ENCODE peak calls at places on chromosomes 2 and 18, in nine cellular contexts. Y is NCI-H460, A is NT2/D1, L is AG08396, S is AG09309, M is ACHN, X is NCI-H2171, U is amniotic stem cell, Z is H54. F is an unnamed sample.
A peak's percentile ranks its signal among the peaks of the same experiment; 100 is the strongest.

GRCh38 chr2:204072443-204073324 is 136.1 kb downstream of the ICOS start:
- DNase-seq in Y (peak; percentile 28), A (peak; percentile 52), L (peak; percentile 34), S (no peak), M (peak; percentile 40), X (no peak), U (no peak), Z (peak; percentile 7), F (peak; percentile 25)

GRCh38 chr2:56128235-56128634 is 55.6 kb upstream of the CCDC85A start:
- DNase-seq in Y (no peak), A (no peak), L (no peak), S (no peak), M (no peak), X (no peak), U (no peak), Z (no peak), F (no peak)

GRCh38 chr18:62839874-62840713 is 124.8 kb downstream of the PHLPP1 start:
- DNase-seq in Y (no peak), A (no peak), L (no peak), S (no peak), M (no peak), X (no peak), U (no peak), Z (no peak), F (peak; percentile 7)

GRCh38 chr2:121197369-121198091 is 87.5 kb downstream of the TFCP2L1 start:
- DNase-seq in Y (no peak), A (no peak), L (peak; percentile 63), S (peak; percentile 14), M (peak; percentile 13), X (no peak), U (no peak), Z (peak; percentile 49), F (peak; percentile 88)

GRCh38 chr2:71742953-71743601 is 289.7 kb downstream of the DYSF start:
- DNase-seq in Y (peak; percentile 52), A (no peak), L (peak; percentile 83), S (peak; percentile 84), M (peak; percentile 84), X (no peak), U (peak; percentile 74), Z (peak; percentile 67), F (peak; percentile 87)

GRCh38 chr18:961644-962355 is 57.1 kb downstream of the ADCYAP1 start:
- DNase-seq in Y (no peak), A (no peak), L (peak; percentile 44), S (peak; percentile 7), M (peak; percentile 22), X (no peak), U (no peak), Z (no peak), F (peak; percentile 41)

GRCh38 chr2:223169830-223170605 is 118.0 kb downstream of the KCNE4 start:
- DNase-seq in Y (no peak), A (no peak), L (no peak), S (no peak), M (no peak), X (no peak), U (no peak), Z (no peak), F (no peak)

GRCh38 chr2:26273501-26273900 is 28.8 kb downstream of the HADHB start:
- DNase-seq in Y (peak; percentile 69), A (no peak), L (no peak), S (no peak), M (no peak), X (no peak), U (no peak), Z (no peak), F (no peak)

GRCh38 chr2:239589270-239589825 is 188.5 kb upstream of the HDAC4 start:
- DNase-seq in Y (no peak), A (no peak), L (no peak), S (no peak), M (no peak), X (no peak), U (no peak), Z (no peak), F (no peak)

GRCh38 chr2:189492451-189492850 is 51.2 kb downstream of the WDR75 start:
- DNase-seq in Y (no peak), A (no peak), L (peak; percentile 32), S (no peak), M (no peak), X (no peak), U (no peak), Z (no peak), F (peak; percentile 40)

GRCh38 chr2:151808258-151809072 is 19.8 kb downstream of the ARL5A start:
- DNase-seq in Y (no peak), A (no peak), L (peak; percentile 21), S (no peak), M (peak; percentile 46), X (peak; percentile 6), U (no peak), Z (no peak), F (peak; percentile 61)

GRCh38 chr2:202965810-202966454 is 48.7 kb upstream of the NBEAL1 start:
- DNase-seq in Y (peak; percentile 89), A (peak; percentile 9), L (peak; percentile 11), S (peak; percentile 1), M (peak; percentile 74), X (no peak), U (no peak), Z (no peak), F (no peak)

GRCh38 chr18:77090546-77091200 is 41.9 kb downstream of the MBP start:
- DNase-seq in Y (no peak), A (no peak), L (no peak), S (no peak), M (no peak), X (no peak), U (no peak), Z (no peak), F (no peak)

GRCh38 chr18:31354990-31355389 is 21.6 kb upstream of the DSG4 start:
- DNase-seq in Y (no peak), A (no peak), L (no peak), S (no peak), M (no peak), X (no peak), U (no peak), Z (no peak), F (no peak)

GRCh38 chr18:42114310-42114943 is 159.4 kb downstream of the PIK3C3 start:
- DNase-seq in Y (peak; percentile 63), A (peak; percentile 62), L (peak; percentile 58), S (peak; percentile 46), M (peak; percentile 73), X (peak; percentile 81), U (peak; percentile 66), Z (peak; percentile 4), F (peak; percentile 61)

GRCh38 chr2:173077506-173078177 is 2.0 kb downstream of the MAP3K20 start:
- DNase-seq in Y (peak; percentile 14), A (no peak), L (no peak), S (no peak), M (no peak), X (no peak), U (no peak), Z (no peak), F (no peak)

GRCh38 chr2:236715077-236715476 is 145.5 kb downstream of the ACKR3 start:
- DNase-seq in Y (no peak), A (no peak), L (no peak), S (no peak), M (no peak), X (no peak), U (no peak), Z (no peak), F (no peak)

GRCh38 chr2:172172513-172173217 is 70.0 kb upstream of the DLX2 start:
- DNase-seq in Y (peak; percentile 66), A (peak; percentile 65), L (peak; percentile 92), S (no peak), M (peak; percentile 65), X (peak; percentile 66), U (peak; percentile 48), Z (peak; percentile 70), F (peak; percentile 82)

GRCh38 chr18:27008575-27008974 is 143.1 kb upstream of the AQP4 start:
- DNase-seq in Y (no peak), A (no peak), L (no peak), S (no peak), M (peak; percentile 5), X (no peak), U (no peak), Z (no peak), F (no peak)

GRCh38 chr2:88933077-88933476 is 241.6 kb downstream of the RPIA start:
- DNase-seq in Y (no peak), A (no peak), L (no peak), S (no peak), M (no peak), X (no peak), U (no peak), Z (no peak), F (no peak)

GRCh38 chr2:233037078-233037477 is 4.6 kb downstream of the NEU2 start:
- DNase-seq in Y (no peak), A (no peak), L (no peak), S (peak; percentile 25), M (no peak), X (no peak), U (no peak), Z (no peak), F (no peak)

GRCh38 chr2:42446503-42447271 is 47.1 kb downstream of the KCNG3 start:
- DNase-seq in Y (no peak), A (no peak), L (no peak), S (no peak), M (peak; percentile 47), X (no peak), U (no peak), Z (no peak), F (no peak)